ENCODE peak calls at places on chromosomes 5 and 9, in nine cellular contexts. F is CD8-positive, alpha-beta T cell; N is astrocyte of the cerebellum; G is effector memory CD4-positive, alpha-beta T cell; B is hepatocyte; H is AG09309; S is sigmoid colon; X is fibroblast of lung; Z is heart right ventricle. K is an unnamed sample.

GRCh38 chr5:115430374-115430773 is 114.2 kb downstream of the FEM1C start:
- DNase-seq in G (no peak), F (no peak), Z (no peak), X (no peak), S (no peak), N (no peak), H (no peak), B (no peak), K (no peak)

GRCh38 chr5:138913773-138914172 is 38.6 kb upstream of the LRRTM2 start:
- DNase-seq in X (no peak), G (no peak), Z (no peak), N (no peak), S (no peak), B (no peak), H (no peak), F (no peak), K (no peak)

GRCh38 chr5:18354828-18355227 is 720.6 kb downstream of the TAF11L14 start:
- DNase-seq in Z (no peak), F (no peak), B (no peak), G (no peak), H (no peak), X (no peak), S (no peak), N (no peak), K (no peak)

GRCh38 chr5:134127988-134128647 is 13.6 kb downstream of the TCF7 start:
- DNase-seq in G (no peak), F (no peak), Z (no peak), H (no peak), B (no peak), X (no peak), N (no peak), S (no peak), K (no peak)

GRCh38 chr9:129891519-129891918 is 56.3 kb downstream of the USP20 start:
- DNase-seq in B (no peak), G (no peak), H (no peak), S (no peak), F (no peak), Z (no peak), N (no peak), X (no peak), K (no peak)

GRCh38 chr9:33447404-33448158 is at the start of gene AQP3:
- DNase-seq in S (peak), F (peak), N (no peak), Z (peak), H (no peak), G (peak), X (peak), B (peak), K (no peak)

GRCh38 chr5:93476211-93476851 is 104.7 kb downstream of the NR2F1-AS1 start:
- DNase-seq in S (no peak), Z (no peak), F (no peak), G (no peak), N (no peak), H (no peak), X (no peak), B (no peak), K (no peak)

GRCh38 chr5:170832241-170832640 is 29.6 kb upstream of the RANBP17 start:
- DNase-seq in G (no peak), N (no peak), S (no peak), X (no peak), F (no peak), H (no peak), B (no peak), Z (no peak), K (no peak)

GRCh38 chr9:22279621-22280020 is 167.0 kb upstream of the DMRTA1 start:
- DNase-seq in N (no peak), H (no peak), G (no peak), B (no peak), S (no peak), Z (no peak), F (no peak), X (no peak), K (no peak)

GRCh38 chr5:57445715-57446037 is 36.9 kb downstream of the ACTBL2 start:
- DNase-seq in H (no peak), N (no peak), B (no peak), S (no peak), Z (no peak), F (no peak), G (no peak), X (no peak), K (no peak)

GRCh38 chr5:134175874-134176522 is 752 bp downstream of the SKP1 start:
- DNase-seq in N (no peak), S (peak), X (peak), H (no peak), F (no peak), G (no peak), B (no peak), Z (no peak), K (no peak)

GRCh38 chr9:136795027-136795402 is 1.1 kb upstream of the CCDC183 start:
- DNase-seq in Z (no peak), H (no peak), F (no peak), X (no peak), N (no peak), B (no peak), G (no peak), S (no peak), K (no peak)

GRCh38 chr5:142627371-142628217 is 58.3 kb downstream of the FGF1 start:
- DNase-seq in Z (no peak), N (no peak), S (no peak), B (no peak), H (no peak), F (no peak), G (no peak), X (no peak), K (no peak)

GRCh38 chr5:6396043-6396442 is 17.7 kb upstream of the MED10 start:
- DNase-seq in F (no peak), Z (no peak), N (no peak), X (no peak), H (no peak), G (no peak), S (no peak), B (no peak), K (no peak)

GRCh38 chr9:87516222-87516930 is 18.7 kb downstream of the DAPK1 start:
- DNase-seq in B (peak), X (peak), G (no peak), F (no peak), S (peak), N (no peak), Z (peak), H (no peak), K (no peak)

GRCh38 chr9:36762958-36763357 is 190.3 kb downstream of the MELK start:
- DNase-seq in B (no peak), G (no peak), N (no peak), Z (no peak), F (no peak), S (no peak), X (no peak), H (no peak), K (no peak)

GRCh38 chr9:71729816-71730526 is 38.3 kb downstream of the CEMIP2 start:
- DNase-seq in N (no peak), G (no peak), B (no peak), Z (no peak), F (no peak), S (no peak), H (no peak), X (no peak), K (no peak)

GRCh38 chr5:171314728-171315385 is 5.8 kb downstream of the TLX3 start:
- DNase-seq in X (peak), Z (peak), S (no peak), H (no peak), G (no peak), N (no peak), F (no peak), B (no peak), K (no peak)

GRCh38 chr5:61279725-61280124 is 52.3 kb upstream of the ZSWIM6 start:
- DNase-seq in Z (no peak), F (no peak), H (no peak), N (no peak), B (no peak), G (no peak), S (no peak), X (no peak), K (no peak)

GRCh38 chr5:55456216-55456895 is 78.4 kb downstream of the PLPP1 start:
- DNase-seq in X (peak), N (peak), S (no peak), H (no peak), B (no peak), F (no peak), Z (no peak), G (no peak), K (no peak)

GRCh38 chr5:28403846-28404245 is 1365.5 kb upstream of the CDH9 start:
- DNase-seq in Z (no peak), H (no peak), F (no peak), N (peak), X (no peak), G (no peak), S (no peak), B (no peak), K (no peak)

GRCh38 chr5:119411291-119411934 is 40.9 kb upstream of the HSD17B4 start:
- DNase-seq in F (no peak), H (no peak), X (no peak), B (no peak), N (no peak), S (no peak), Z (no peak), G (no peak), K (no peak)

GRCh38 chr9:77475641-77476473 is 172.3 kb downstream of the GNA14 start:
- DNase-seq in F (peak), Z (no peak), X (no peak), G (no peak), N (no peak), B (no peak), H (peak), S (no peak), K (peak)

GRCh38 chr5:3320317-3320865 is 275.2 kb upstream of the IRX1 start:
- DNase-seq in H (no peak), F (no peak), B (no peak), Z (no peak), N (peak), S (peak), G (no peak), X (no peak), K (no peak)

GRCh38 chr5:3324421-3325101 is 271.1 kb upstream of the IRX1 start:
- DNase-seq in N (no peak), Z (no peak), X (no peak), S (peak), B (no peak), G (no peak), H (no peak), F (no peak), K (no peak)

GRCh38 chr5:3321923-3322322 is 273.7 kb upstream of the IRX1 start:
- DNase-seq in Z (no peak), F (no peak), N (no peak), B (no peak), S (peak), X (no peak), H (no peak), G (no peak), K (no peak)

GRCh38 chr5:3323144-3323543 is 272.5 kb upstream of the IRX1 start:
- DNase-seq in S (no peak), H (no peak), F (no peak), G (no peak), X (no peak), B (no peak), Z (no peak), N (no peak), K (no peak)

DNA sequence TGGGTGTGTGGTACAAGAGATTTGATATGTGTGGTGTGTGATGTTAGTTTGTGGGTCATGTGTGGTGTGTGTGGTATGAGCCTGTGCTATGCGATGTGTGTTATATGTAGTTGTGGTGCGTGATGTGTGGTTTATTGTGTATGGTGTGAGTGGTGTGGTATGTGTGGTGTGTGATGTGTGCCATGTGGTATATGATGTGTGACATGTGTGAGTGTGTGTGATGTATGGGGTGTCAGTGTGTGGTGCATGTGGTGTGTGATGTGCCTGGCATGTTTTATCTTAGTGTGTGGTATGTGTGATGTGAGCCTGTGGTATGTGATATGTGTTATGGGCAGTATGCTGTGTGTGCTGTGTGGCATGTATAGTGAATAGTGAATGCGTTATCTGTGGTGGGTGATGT is 273.0 kb upstream of the IRX1 start:
- DNase-seq in B (no peak), H (no peak), G (no peak), S (no peak), N (no peak), X (no peak), F (no peak), Z (no peak), K (no peak)
- H3K4me3 ChIP-seq in B (no peak), H (no peak), G (no peak), S (no peak), N (no peak), X (no peak), F (no peak), Z (no peak), K (no peak)

GRCh38 chr9:113349044-113349433 is 302 bp upstream of the BSPRY start:
- DNase-seq in Z (no peak), B (no peak), S (no peak), F (no peak), G (no peak), X (no peak), N (no peak), H (no peak), K (no peak)
- H3K4me3 ChIP-seq in Z (peak), B (peak), S (peak), F (no peak), G (no peak), X (no peak), N (no peak), H (no peak), K (no peak)

DNA sequence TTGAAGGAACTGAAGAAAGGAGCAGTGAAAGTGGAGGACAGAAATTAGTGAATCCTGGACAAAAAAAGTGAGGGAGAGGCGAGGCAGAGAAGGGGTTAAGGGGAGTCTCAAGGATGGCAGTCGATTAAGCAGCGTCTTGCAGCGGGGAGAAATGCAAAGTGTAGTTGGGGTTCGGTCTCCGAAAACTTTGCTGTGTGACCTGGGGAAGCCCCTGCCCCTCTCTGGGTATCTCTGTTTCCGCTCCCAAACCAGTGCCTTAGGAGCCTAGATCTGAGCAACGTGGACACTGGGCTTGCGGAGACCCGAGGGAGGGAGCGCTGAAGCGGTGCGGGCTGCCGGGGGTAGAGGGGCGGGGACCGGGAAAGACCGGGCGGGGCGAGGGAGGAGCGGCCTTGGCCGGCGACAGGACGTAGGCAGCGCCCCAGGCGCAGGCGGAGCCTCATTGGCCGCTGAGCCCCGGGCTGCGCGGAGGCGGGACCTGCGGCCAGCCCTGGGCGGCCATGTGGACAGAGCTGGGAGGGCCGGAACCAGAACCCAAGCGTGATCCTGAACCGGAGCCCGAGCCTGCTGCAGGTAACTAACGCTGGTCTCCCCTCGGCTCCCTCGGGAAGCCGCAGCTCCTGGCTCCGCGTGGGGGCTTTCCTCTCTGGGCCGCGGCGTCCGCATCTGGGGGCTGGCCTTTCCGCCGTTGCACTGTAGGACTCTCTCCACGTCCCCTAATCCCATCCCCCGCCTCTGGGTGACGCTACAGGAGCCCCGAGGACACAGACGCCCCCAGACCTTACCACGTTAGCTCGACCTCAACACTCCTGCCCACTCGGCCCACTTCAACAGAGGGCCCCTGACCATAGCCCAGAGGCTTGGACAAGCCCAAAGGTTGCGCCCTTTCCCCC is at the start of gene ALDH1B1:
- DNase-seq in B (peak), G (peak), S (peak), F (peak), N (peak), X (peak), H (peak), Z (peak), K (no peak)
- H3K4me3 ChIP-seq in B (peak), G (peak), S (peak), F (peak), N (peak), X (peak), H (peak), Z (peak), K (peak)

DNA sequence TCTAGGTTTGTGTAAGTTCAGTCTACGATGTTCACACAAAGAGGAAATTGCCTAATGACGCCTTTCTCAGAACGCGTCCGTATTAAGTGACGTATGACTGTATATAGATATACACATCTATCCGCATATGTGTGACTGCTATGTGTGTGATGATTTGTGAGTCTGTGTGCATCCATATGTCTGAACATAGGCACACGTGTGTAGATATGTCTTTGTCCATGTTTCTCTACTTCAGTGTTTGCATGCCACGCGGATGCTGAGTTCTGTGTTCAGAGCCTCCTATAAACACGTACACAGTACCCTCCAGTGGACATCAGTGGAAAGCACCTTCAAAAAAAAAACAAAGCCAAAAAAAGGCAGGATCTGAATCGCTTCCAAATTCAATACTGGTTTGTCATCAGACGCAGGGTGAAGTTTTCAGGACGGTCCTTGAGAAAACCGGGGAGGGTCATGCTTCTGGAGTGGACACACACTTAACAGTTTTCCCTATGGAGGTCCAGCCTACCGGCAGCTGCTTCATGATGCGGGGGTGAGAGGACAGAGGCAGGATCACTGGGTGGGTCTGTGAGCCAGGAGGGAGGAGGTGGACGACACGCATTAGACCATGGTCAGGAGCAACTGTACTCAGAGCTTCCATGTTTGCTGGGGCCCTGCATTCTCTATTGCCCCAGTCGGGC is 29.5 kb upstream of the ALDH1B1 start:
- DNase-seq in Z (no peak), S (no peak), H (peak), N (peak), B (peak), X (peak), G (no peak), F (no peak), K (no peak)
- H3K4me3 ChIP-seq in Z (no peak), S (no peak), H (no peak), N (no peak), B (no peak), X (peak), G (no peak), F (no peak), K (no peak)

DNA sequence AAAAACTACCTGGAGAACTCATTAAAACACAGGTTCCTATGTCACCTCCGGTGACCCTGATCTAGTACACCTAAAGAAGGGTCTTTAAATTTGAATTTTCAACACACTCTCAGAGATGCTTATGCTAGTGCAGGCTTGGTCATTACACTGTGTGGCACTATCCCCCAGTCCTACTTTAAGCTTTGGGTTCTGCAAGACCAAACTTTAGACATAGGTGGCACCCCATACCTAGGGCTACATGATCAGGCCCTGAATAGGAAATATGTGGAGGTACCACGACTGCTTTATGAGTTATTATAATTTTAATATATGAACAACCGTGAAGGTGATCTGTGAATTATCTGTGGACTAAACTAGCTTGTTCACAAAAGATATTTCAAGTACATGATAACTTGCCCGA is 201.3 kb upstream of the OR13F1 start:
- DNase-seq in Z (no peak), B (no peak), H (no peak), G (no peak), S (no peak), F (no peak), N (no peak), X (no peak), K (no peak)
- H3K4me3 ChIP-seq in Z (no peak), B (no peak), H (no peak), G (no peak), S (no peak), F (no peak), N (no peak), X (no peak), K (no peak)

GRCh38 chr5:159021360-159022177 is 78.1 kb downstream of the EBF1 start:
- DNase-seq in Z (no peak), G (no peak), X (peak), F (no peak), S (no peak), B (no peak), H (peak), N (no peak), K (no peak)
- H3K4me3 ChIP-seq in Z (peak), G (no peak), X (peak), F (no peak), S (no peak), B (no peak), H (no peak), N (no peak), K (peak)

K was measured in AG04449.